ENCODE peak calls at places on chromosomes 12 and 14, in seven cellular contexts. One of them, this sample, is unnamed. For H3K4me1, the result is how much of the 10 kb centered on the place peaks cover.

GRCh38 chr14:65035049-65035448 is 48.4 kb downstream of the FNTB start:
- DNase-seq in MM.1S: no peak
- DNase-seq in right cardiac atrium: peak
- DNase-seq in mammary epithelial cell: no peak
- DNase-seq in effector memory CD4-positive, alpha-beta T cell: no peak
- DNase-seq in PC-3: no peak
- DNase-seq in HAP-1: no peak
- DNase-seq in this sample: no peak

GRCh38 chr14:72332054-72332453 is 399.8 kb downstream of the RGS6 start:
- DNase-seq in mammary epithelial cell: no peak
- DNase-seq in MM.1S: no peak
- DNase-seq in effector memory CD4-positive, alpha-beta T cell: no peak
- DNase-seq in PC-3: no peak
- DNase-seq in HAP-1: no peak
- DNase-seq in right cardiac atrium: peak
- DNase-seq in this sample: no peak

GRCh38 chr12:20368653-20369163 is 371 bp downstream of the PDE3A start:
- DNase-seq in mammary epithelial cell: peak
- DNase-seq in PC-3: no peak
- DNase-seq in MM.1S: no peak
- DNase-seq in effector memory CD4-positive, alpha-beta T cell: no peak
- DNase-seq in HAP-1: peak
- DNase-seq in right cardiac atrium: peak
- DNase-seq in this sample: peak

GRCh38 chr12:123995023-123995422 is 22.0 kb downstream of the ZNF664 start:
- DNase-seq in HAP-1: no peak
- DNase-seq in mammary epithelial cell: peak
- DNase-seq in effector memory CD4-positive, alpha-beta T cell: no peak
- DNase-seq in MM.1S: no peak
- DNase-seq in right cardiac atrium: no peak
- DNase-seq in PC-3: peak
- DNase-seq in this sample: no peak

GRCh38 chr12:15823360-15824128 is 34.4 kb upstream of the EPS8 start:
- DNase-seq in effector memory CD4-positive, alpha-beta T cell: no peak
- DNase-seq in MM.1S: no peak
- DNase-seq in mammary epithelial cell: no peak
- DNase-seq in HAP-1: peak
- DNase-seq in right cardiac atrium: no peak
- DNase-seq in PC-3: no peak
- DNase-seq in this sample: no peak

GRCh38 chr12:65742481-65742971 is 81.8 kb upstream of the HMGA2 start:
- DNase-seq in right cardiac atrium: no peak
- DNase-seq in PC-3: no peak
- DNase-seq in MM.1S: no peak
- DNase-seq in effector memory CD4-positive, alpha-beta T cell: no peak
- DNase-seq in mammary epithelial cell: no peak
- DNase-seq in HAP-1: no peak
- DNase-seq in this sample: no peak

GRCh38 chr12:75964150-75964549 is 67.4 kb downstream of the PHLDA1 start:
- DNase-seq in effector memory CD4-positive, alpha-beta T cell: no peak
- DNase-seq in right cardiac atrium: peak
- DNase-seq in HAP-1: no peak
- DNase-seq in PC-3: no peak
- DNase-seq in MM.1S: peak
- DNase-seq in mammary epithelial cell: no peak
- DNase-seq in this sample: peak

GRCh38 chr14:45120109-45120508 is 14.2 kb downstream of the FKBP3 start:
- DNase-seq in MM.1S: no peak
- DNase-seq in PC-3: no peak
- DNase-seq in HAP-1: no peak
- DNase-seq in mammary epithelial cell: no peak
- DNase-seq in effector memory CD4-positive, alpha-beta T cell: no peak
- DNase-seq in right cardiac atrium: no peak
- DNase-seq in this sample: no peak

GRCh38 chr12:49809369-49810158 is 18.6 kb downstream of the NCKAP5L start:
- DNase-seq in MM.1S: no peak
- DNase-seq in HAP-1: no peak
- DNase-seq in PC-3: no peak
- DNase-seq in mammary epithelial cell: no peak
- DNase-seq in effector memory CD4-positive, alpha-beta T cell: no peak
- DNase-seq in right cardiac atrium: peak
- DNase-seq in this sample: no peak

GRCh38 chr14:102182190-102182589 is 42.5 kb downstream of the WDR20 start:
- DNase-seq in MM.1S: no peak
- DNase-seq in right cardiac atrium: no peak
- DNase-seq in HAP-1: no peak
- DNase-seq in mammary epithelial cell: peak
- DNase-seq in effector memory CD4-positive, alpha-beta T cell: no peak
- DNase-seq in PC-3: peak
- DNase-seq in this sample: no peak

GRCh38 chr14:97218713-97219355 is 421.7 kb downstream of the VRK1 start:
- DNase-seq in mammary epithelial cell: no peak
- DNase-seq in PC-3: no peak
- DNase-seq in effector memory CD4-positive, alpha-beta T cell: no peak
- DNase-seq in MM.1S: no peak
- DNase-seq in HAP-1: no peak
- DNase-seq in right cardiac atrium: no peak
- DNase-seq in this sample: no peak

GRCh38 chr14:87712386-87713113 is 280.4 kb downstream of the GALC start:
- DNase-seq in effector memory CD4-positive, alpha-beta T cell: no peak
- DNase-seq in MM.1S: no peak
- DNase-seq in PC-3: no peak
- DNase-seq in mammary epithelial cell: no peak
- DNase-seq in HAP-1: no peak
- DNase-seq in right cardiac atrium: no peak
- DNase-seq in this sample: no peak

GRCh38 chr12:94952325-94952724 is 51.2 kb downstream of the NDUFA12 start:
- DNase-seq in HAP-1: no peak
- DNase-seq in effector memory CD4-positive, alpha-beta T cell: no peak
- DNase-seq in PC-3: no peak
- DNase-seq in right cardiac atrium: no peak
- DNase-seq in mammary epithelial cell: no peak
- DNase-seq in MM.1S: no peak
- DNase-seq in this sample: no peak

GRCh38 chr14:61376314-61376713 is 54.9 kb downstream of the PRKCH start:
- DNase-seq in mammary epithelial cell: no peak
- DNase-seq in PC-3: no peak
- DNase-seq in MM.1S: no peak
- DNase-seq in right cardiac atrium: no peak
- DNase-seq in effector memory CD4-positive, alpha-beta T cell: no peak
- DNase-seq in HAP-1: no peak
- DNase-seq in this sample: no peak

GRCh38 chr12:113822986-113823385 is 143.1 kb downstream of the RBM19 start:
- DNase-seq in effector memory CD4-positive, alpha-beta T cell: no peak
- DNase-seq in MM.1S: no peak
- DNase-seq in mammary epithelial cell: no peak
- DNase-seq in PC-3: no peak
- DNase-seq in right cardiac atrium: no peak
- DNase-seq in HAP-1: no peak
- DNase-seq in this sample: no peak

GRCh38 chr14:95056476-95056875 is 100.9 kb downstream of the DICER1 start:
- DNase-seq in MM.1S: no peak
- DNase-seq in effector memory CD4-positive, alpha-beta T cell: no peak
- DNase-seq in mammary epithelial cell: no peak
- DNase-seq in PC-3: peak
- DNase-seq in HAP-1: no peak
- DNase-seq in right cardiac atrium: no peak
- DNase-seq in this sample: no peak

GRCh38 chr12:121232163-121232562 is 22.2 kb downstream of the P2RX4 start:
- DNase-seq in mammary epithelial cell: no peak
- DNase-seq in MM.1S: no peak
- DNase-seq in HAP-1: no peak
- DNase-seq in PC-3: no peak
- DNase-seq in right cardiac atrium: no peak
- DNase-seq in effector memory CD4-positive, alpha-beta T cell: no peak
- DNase-seq in this sample: no peak

GRCh38 chr14:94992046-94992445 is 165.3 kb downstream of the DICER1 start:
- DNase-seq in HAP-1: no peak
- DNase-seq in mammary epithelial cell: peak
- DNase-seq in effector memory CD4-positive, alpha-beta T cell: no peak
- DNase-seq in right cardiac atrium: no peak
- DNase-seq in PC-3: peak
- DNase-seq in MM.1S: no peak
- DNase-seq in this sample: no peak

GRCh38 chr12:45402288-45402687 is 186.4 kb downstream of the ANO6 start:
- DNase-seq in right cardiac atrium: no peak
- DNase-seq in HAP-1: no peak
- DNase-seq in mammary epithelial cell: no peak
- DNase-seq in MM.1S: no peak
- DNase-seq in PC-3: no peak
- DNase-seq in effector memory CD4-positive, alpha-beta T cell: no peak
- DNase-seq in this sample: no peak
- H3K4me1 ChIP-seq in right cardiac atrium: under half
- H3K4me1 ChIP-seq in HAP-1: under half
- H3K4me1 ChIP-seq in mammary epithelial cell: under half
- H3K4me1 ChIP-seq in MM.1S: under half
- H3K4me1 ChIP-seq in PC-3: under half
- H3K4me1 ChIP-seq in effector memory CD4-positive, alpha-beta T cell: under half
- H3K4me1 ChIP-seq in this sample: under half

GRCh38 chr14:30573203-30573814 is 14.4 kb downstream of the G2E3 start:
- DNase-seq in right cardiac atrium: no peak
- DNase-seq in PC-3: peak
- DNase-seq in mammary epithelial cell: peak
- DNase-seq in MM.1S: no peak
- DNase-seq in HAP-1: no peak
- DNase-seq in effector memory CD4-positive, alpha-beta T cell: no peak
- DNase-seq in this sample: no peak
- H3K4me1 ChIP-seq in right cardiac atrium: under half
- H3K4me1 ChIP-seq in PC-3: under half
- H3K4me1 ChIP-seq in mammary epithelial cell: under half
- H3K4me1 ChIP-seq in MM.1S: under half
- H3K4me1 ChIP-seq in HAP-1: under half
- H3K4me1 ChIP-seq in effector memory CD4-positive, alpha-beta T cell: under half
- H3K4me1 ChIP-seq in this sample: under half

DNA sequence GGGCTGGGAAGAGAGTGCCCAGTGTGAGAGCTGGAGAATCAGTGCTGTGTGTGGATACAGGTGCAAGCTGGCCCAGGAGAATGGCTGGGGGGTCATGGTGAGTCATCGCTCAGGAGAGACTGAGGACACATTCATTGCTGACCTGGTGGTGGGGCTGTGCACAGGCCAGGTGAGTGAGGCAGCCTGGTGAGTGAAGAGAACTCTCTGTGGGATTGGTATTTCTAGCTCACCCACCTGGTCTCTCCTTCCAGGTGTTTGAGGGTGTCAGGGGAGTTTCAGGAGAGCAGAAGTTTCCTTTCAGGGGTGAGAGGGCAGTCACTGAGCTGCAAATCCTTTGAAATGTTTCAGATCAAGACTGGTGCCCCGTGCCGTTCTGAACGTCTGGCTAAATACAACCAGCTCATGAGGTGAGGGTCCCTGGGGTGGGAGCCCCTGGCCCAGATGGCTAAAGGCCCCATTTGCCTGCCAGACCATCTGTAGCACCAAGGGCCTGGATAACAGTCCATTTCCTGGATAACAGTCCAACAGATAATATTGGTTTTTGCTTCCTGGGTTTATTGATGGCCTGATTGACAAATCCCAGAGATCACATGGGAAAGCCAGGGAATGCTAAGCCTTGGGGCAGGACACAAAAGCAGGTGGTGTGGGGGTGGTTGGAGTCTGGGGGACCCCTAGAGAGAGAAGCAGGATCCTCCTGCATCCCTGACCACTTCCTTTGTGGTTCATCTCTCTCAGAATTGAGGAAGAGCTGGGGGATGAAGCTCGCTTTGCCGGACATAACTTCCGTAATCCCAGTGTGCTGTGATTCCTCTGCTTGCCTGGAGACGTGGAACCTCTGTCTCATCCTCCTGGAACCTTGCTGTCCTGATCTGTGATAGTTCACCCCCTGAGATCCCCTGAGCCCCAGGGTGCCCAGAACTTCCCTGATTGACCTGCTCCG is 5.5 kb upstream of the ATN1 start:
- DNase-seq in effector memory CD4-positive, alpha-beta T cell: no peak
- DNase-seq in right cardiac atrium: no peak
- DNase-seq in PC-3: no peak
- DNase-seq in mammary epithelial cell: peak
- DNase-seq in MM.1S: peak
- DNase-seq in HAP-1: no peak
- DNase-seq in this sample: no peak
- H3K4me1 ChIP-seq in effector memory CD4-positive, alpha-beta T cell: under half
- H3K4me1 ChIP-seq in right cardiac atrium: under half
- H3K4me1 ChIP-seq in PC-3: under half
- H3K4me1 ChIP-seq in mammary epithelial cell: under half
- H3K4me1 ChIP-seq in MM.1S: half or more
- H3K4me1 ChIP-seq in HAP-1: under half
- H3K4me1 ChIP-seq in this sample: under half

GRCh38 chr14:73740921-73741326 is 26.7 kb upstream of the PNMA1 start:
- DNase-seq in right cardiac atrium: peak
- DNase-seq in HAP-1: no peak
- DNase-seq in mammary epithelial cell: peak
- DNase-seq in PC-3: peak
- DNase-seq in MM.1S: no peak
- DNase-seq in effector memory CD4-positive, alpha-beta T cell: no peak
- DNase-seq in this sample: peak

GRCh38 chr14:73741386-73741875 is 27.2 kb upstream of the PNMA1 start:
- DNase-seq in mammary epithelial cell: peak
- DNase-seq in effector memory CD4-positive, alpha-beta T cell: peak
- DNase-seq in PC-3: peak
- DNase-seq in right cardiac atrium: peak
- DNase-seq in MM.1S: no peak
- DNase-seq in HAP-1: no peak
- DNase-seq in this sample: peak

GRCh38 chr14:73738518-73739173 is 24.5 kb upstream of the PNMA1 start:
- DNase-seq in HAP-1: no peak
- DNase-seq in PC-3: no peak
- DNase-seq in effector memory CD4-positive, alpha-beta T cell: no peak
- DNase-seq in right cardiac atrium: peak
- DNase-seq in mammary epithelial cell: no peak
- DNase-seq in MM.1S: no peak
- DNase-seq in this sample: no peak

GRCh38 chr14:73739899-73740685 is 25.9 kb upstream of the PNMA1 start:
- DNase-seq in right cardiac atrium: peak
- DNase-seq in mammary epithelial cell: no peak
- DNase-seq in PC-3: no peak
- DNase-seq in effector memory CD4-positive, alpha-beta T cell: no peak
- DNase-seq in MM.1S: no peak
- DNase-seq in HAP-1: no peak
- DNase-seq in this sample: no peak

DNA sequence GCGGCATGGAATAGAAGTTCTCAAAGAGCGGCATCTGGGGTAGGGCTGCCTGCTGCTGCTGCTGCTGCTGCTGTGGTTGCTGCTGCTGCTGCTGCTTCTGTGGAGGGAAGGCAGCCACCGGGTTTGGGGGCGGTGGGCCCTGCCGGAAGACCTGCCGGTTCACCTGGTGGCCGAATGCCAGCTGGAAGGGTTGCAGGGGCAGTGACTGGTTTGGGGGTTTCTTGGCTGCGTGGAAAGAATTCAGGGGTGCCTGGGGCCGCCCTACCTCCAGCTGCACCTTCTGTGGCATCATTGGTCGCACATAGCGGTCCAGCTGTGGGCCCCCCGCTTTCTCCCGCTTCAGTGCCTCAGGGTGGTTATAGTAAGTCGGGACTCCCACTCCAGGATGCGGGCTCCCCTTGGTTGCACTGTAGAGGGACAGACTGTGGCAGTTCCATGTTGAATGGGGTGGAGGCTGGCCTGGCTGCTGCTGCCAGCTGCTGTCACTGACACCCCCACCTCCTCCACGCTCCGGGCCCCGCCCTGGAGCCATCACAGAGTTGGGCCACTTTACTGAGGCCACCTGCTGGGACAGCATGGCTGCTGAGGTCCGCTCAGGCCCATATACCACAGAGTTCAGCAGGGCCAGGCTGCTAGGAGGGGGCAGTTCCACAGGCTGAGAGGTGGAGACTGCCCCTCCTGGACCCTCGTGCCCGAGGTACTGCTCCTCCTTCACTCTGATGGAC is 25.2 kb upstream of the PNMA1 start:
- DNase-seq in effector memory CD4-positive, alpha-beta T cell: no peak
- DNase-seq in PC-3: no peak
- DNase-seq in HAP-1: no peak
- DNase-seq in MM.1S: no peak
- DNase-seq in right cardiac atrium: peak
- DNase-seq in mammary epithelial cell: no peak
- DNase-seq in this sample: no peak
- H3K4me1 ChIP-seq in effector memory CD4-positive, alpha-beta T cell: under half
- H3K4me1 ChIP-seq in PC-3: under half
- H3K4me1 ChIP-seq in HAP-1: under half
- H3K4me1 ChIP-seq in MM.1S: under half
- H3K4me1 ChIP-seq in right cardiac atrium: under half
- H3K4me1 ChIP-seq in mammary epithelial cell: half or more
- H3K4me1 ChIP-seq in this sample: under half

This sample was measured in small intestine.